ENCODE peak calls at places on chromosomes 11 and 22, in five cellular contexts. G is fibroblast of lung, A is fibroblast of pulmonary artery, Y is right atrium auricular region, J is spleen. V is an unnamed sample.
A peak's percentile ranks its signal among the peaks of the same experiment; 100 is the strongest.

GRCh38 chr22:50544746-50545253 is 899 bp upstream of the KLHDC7B start:
- DNase-seq in G (no peak), A (no peak), Y (no peak), J (peak; percentile 82), V (no peak)

GRCh38 chr11:35364101-35364780 is 55.1 kb downstream of the SLC1A2 start:
- DNase-seq in G (peak; percentile 94), A (peak; percentile 91), Y (peak; percentile 85), J (no peak), V (peak; percentile 82)

GRCh38 chr11:76910620-76911414 is 50.1 kb downstream of the ACER3 start:
- DNase-seq in G (no peak), A (peak; percentile 39), Y (no peak), J (no peak), V (no peak)

GRCh38 chr11:43989162-43989961 is 46.9 kb downstream of the C11orf96 start:
- DNase-seq in G (no peak), A (peak; percentile 34), Y (no peak), J (peak; percentile 60), V (no peak)

GRCh38 chr11:119828011-119828410 is 99.0 kb upstream of the NECTIN1 start:
- DNase-seq in G (no peak), A (no peak), Y (no peak), J (no peak), V (no peak)

GRCh38 chr11:1298695-1299492 is 10.5 kb downstream of the TOLLIP start:
- DNase-seq in G (peak; percentile 46), A (peak; percentile 78), Y (peak; percentile 85), J (peak; percentile 90), V (no peak)

GRCh38 chr11:100752371-100753073 is 65.4 kb downstream of the ARHGAP42 start:
- DNase-seq in G (no peak), A (no peak), Y (no peak), J (no peak), V (no peak)

GRCh38 chr11:116840224-116840745 is 2.9 kb upstream of the APOA1 start:
- DNase-seq in G (no peak), A (peak; percentile 44), Y (no peak), J (peak; percentile 52), V (no peak)

GRCh38 chr22:38754247-38755154 is 1.3 kb downstream of the SUN2 start:
- DNase-seq in G (peak; percentile 73), A (peak; percentile 66), Y (peak; percentile 93), J (no peak), V (no peak)

GRCh38 chr11:119474682-119475596 is 52.0 kb upstream of the THY1 start:
- DNase-seq in G (peak; percentile 82), A (peak; percentile 80), Y (peak; percentile 69), J (no peak), V (no peak)

DNA sequence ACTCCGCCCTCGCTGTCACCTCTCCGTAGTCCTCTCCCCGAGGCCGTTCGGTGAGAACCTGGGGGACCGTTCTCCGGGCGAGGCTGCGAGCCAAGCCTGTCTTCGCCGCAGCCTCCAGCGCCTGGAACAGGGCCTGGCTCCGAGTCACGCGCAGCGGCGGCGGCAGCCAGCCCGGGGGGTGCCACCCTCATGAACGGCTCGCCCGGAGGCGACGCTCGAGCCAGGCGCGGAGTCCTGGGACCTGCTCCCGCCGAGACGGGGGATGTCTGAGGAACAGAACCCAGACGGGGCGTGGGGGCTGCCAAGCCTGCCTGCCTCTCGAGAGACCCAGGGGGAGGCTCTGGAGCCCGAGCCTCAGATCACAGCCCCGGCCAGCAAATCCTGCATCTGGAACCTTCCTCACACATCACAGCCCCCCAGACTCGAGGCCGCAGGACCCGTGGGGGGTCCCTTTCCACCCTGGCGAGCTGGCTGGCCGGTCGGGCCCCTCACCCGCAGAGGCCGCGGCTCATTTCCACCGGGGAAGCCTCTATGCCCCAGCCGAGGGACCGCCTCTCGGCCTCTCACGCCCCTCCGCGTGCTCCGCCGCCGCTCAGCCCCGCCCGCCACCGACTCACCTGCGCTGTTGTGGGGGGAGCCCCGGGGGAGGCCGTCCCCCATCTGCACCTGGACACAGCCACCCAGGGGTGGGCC is 4.1 kb downstream of the SHISA8 start:
- DNase-seq in G (peak; percentile 10), A (no peak), Y (no peak), J (no peak), V (peak; percentile 54)
- H3K4me3 ChIP-seq in G (no peak overlapping the region), A (no peak overlapping the region), Y (peak overlapping the region; percentile 10), J (peak overlapping the region; percentile 43), V (peak overlapping the region; percentile 10)

DNA sequence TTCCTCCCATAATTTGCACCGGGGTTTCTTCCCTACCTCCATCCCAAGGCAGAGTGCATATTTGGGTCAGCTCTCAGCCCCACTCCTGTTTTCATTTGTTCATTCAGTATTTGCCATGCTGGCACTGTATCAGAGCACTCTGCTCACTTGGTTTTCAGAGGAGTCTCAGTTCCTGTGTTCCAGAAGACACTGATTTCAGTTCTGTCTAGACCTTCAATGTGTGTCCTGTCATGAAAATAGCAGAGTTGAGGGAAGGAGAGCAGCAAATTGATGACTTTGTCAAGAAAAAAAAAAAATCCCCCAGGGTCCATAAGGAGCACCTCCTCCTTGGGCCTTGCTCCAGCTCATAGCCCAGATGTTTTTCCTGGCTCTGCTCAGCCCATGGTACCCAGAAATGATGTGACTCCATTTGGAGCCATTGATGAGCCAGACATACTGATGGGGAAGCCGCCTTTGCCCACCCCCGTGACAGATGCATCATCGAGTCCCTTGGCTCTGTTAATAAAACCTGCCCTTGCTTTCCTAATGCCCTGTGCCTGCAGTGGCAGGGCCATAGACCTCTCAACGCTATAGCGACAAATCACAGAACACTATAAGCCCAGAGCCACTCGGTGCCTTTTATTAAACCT is 107.0 kb downstream of the PKNOX2 start:
- DNase-seq in G (no peak), A (no peak), Y (no peak), J (peak; percentile 15), V (no peak)
- TF ChIP-seq CTCF in G (no peak), A (no peak), Y (no peak), J (no peak), V (no peak)

GRCh38 chr11:31804439-31805036 is 6.6 kb downstream of the PAX6 start:
- DNase-seq in G (peak; percentile 53), A (no peak), Y (peak; percentile 54), J (peak; percentile 63), V (no peak)
- H3K4me3 ChIP-seq in G (peak overlapping the region; percentile 4), A (no peak overlapping the region), Y (no peak overlapping the region), J (peak overlapping the region; percentile 10), V (peak overlapping the region; percentile 42)

GRCh38 chr11:125679397-125679796 is 1.2 kb downstream of the ACRV1 start:
- DNase-seq in G (no peak), A (no peak), Y (no peak), J (no peak), V (no peak)
- TF ChIP-seq CTCF in G (no peak), A (peak; percentile 29), Y (no peak), J (no peak), V (peak; percentile 34)

DNA sequence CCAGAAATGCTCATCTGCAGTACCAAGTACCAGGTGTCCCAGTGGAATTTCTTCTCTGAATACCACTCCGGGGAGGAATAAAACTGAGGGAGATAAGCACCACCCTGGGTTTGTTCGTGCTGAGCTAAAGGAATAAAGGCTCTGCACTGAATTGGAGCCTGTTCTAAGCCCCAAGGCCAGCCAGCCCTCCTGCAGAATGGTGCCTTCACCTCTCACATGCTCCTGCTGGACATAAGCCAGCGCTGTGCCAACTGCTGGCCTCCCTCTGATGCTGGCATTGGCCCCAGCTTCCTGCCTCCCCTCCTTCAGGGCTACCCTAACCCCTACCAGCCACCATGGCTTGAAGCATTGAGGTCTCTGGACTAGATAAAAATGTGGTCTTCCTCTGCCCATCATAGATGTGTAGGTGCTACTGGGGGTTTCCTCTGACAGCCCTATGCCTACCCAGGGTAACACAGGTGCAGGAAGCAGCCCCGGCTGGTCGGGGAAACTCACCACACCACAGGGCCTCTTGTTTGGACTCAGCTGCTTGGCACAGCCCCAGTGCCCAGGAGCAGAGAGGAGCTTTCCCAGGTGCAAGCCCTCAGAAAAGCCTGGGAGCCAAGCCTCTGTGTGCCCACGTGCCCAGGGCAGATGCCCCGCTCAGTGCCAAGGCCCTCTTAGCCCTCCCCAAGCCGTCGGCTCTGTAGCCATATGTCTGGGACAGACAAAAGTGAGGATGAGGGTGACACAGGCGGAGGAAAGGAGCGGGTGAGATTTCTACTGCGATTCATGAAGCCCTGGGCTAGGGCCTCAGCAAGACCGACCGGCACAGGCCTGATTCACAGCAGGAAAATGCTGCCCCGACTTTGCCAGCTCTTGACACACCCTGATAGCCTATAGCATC is 34.1 kb upstream of the JAM3 start:
- DNase-seq in G (peak; percentile 22), A (no peak), Y (no peak), J (peak; percentile 74), V (no peak)
- H3K4me3 ChIP-seq in G (no peak overlapping the region), A (no peak overlapping the region), Y (no peak overlapping the region), J (no peak overlapping the region), V (no peak overlapping the region)

DNA sequence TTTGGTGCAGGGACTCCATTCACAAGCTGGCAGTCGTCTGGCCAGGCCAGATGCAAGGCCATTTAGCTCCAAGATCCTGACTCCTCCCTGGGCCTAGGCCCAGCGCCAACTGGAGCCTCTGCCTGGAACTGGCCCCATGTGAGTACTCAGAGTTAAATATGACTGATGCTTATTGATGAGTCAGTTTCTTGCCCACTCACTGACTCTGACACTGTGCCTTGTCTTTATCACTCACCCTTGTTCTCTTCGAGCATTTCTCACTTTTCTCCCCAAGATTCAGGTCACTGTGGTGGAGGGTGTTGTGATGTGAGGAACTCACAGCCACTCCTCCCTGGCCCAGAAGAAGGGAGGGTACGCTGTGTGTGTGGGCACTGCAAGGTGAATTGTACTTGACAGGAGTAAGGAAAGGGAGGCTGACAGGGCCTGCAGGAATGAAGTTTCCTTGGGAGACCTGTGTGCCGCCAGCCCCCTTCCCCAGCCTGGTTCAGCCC is 23.2 kb upstream of the ST3GAL4 start:
- DNase-seq in G (peak; percentile 88), A (peak; percentile 82), Y (peak; percentile 90), J (peak; percentile 74), V (no peak)
- TF ChIP-seq CTCF in G (no peak), A (no peak), Y (no peak), J (no peak), V (peak; percentile 5)

GRCh38 chr22:46547883-46548244 is 10.4 kb upstream of the CELSR1 start:
- DNase-seq in G (peak; percentile 90), A (peak; percentile 83), Y (peak; percentile 89), J (peak; percentile 72), V (peak; percentile 71)
- H3K4me3 ChIP-seq in G (no peak overlapping the region), A (no peak overlapping the region), Y (no peak overlapping the region), J (no peak overlapping the region), V (peak overlapping the region; percentile 15)

GRCh38 chr11:10730151-10730550 is 20.9 kb upstream of the CTR9 start:
- DNase-seq in G (no peak), A (no peak), Y (no peak), J (no peak), V (no peak)

GRCh38 chr11:10728154-10728553 is 22.9 kb upstream of the CTR9 start:
- DNase-seq in G (no peak), A (no peak), Y (no peak), J (no peak), V (no peak)

GRCh38 chr11:10731064-10731680 is 19.9 kb upstream of the CTR9 start:
- DNase-seq in G (peak; percentile 45), A (no peak), Y (no peak), J (no peak), V (no peak)

GRCh38 chr11:10727259-10727851 is 23.7 kb upstream of the CTR9 start:
- DNase-seq in G (peak; percentile 25), A (no peak), Y (no peak), J (no peak), V (no peak)

DNA sequence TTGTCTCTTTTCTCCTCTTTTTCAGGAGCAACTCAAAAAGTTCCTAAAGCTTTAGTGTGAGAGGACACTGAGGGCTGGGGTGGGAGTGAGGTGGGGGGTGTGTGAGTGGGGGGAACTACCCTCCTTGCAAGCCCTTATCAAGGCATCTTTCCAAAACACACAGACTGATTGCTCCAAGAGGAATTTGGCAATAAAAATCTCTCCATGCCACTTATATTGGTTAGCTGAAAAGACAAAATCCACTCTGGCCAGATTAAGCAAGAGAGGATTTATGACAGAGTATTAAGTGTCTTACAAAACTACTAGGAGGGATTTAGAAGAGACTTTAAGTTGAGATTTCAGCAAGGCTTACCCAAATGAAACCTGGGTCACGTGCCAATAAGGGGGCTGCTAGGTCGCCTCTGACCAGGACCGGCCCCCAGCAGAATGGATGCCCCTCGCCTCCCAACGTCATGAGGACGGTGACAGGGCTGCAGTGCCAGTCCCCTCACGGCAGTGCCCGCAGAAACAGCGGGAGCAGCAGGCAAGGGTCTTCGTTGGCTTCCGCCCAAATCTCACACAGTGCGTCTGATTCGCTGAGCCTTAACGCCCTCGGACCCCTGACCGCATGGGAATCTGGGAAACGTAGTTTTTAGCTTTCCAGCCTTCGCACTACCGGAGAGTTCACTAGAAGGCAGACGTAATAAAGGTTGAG is 22.1 kb upstream of the CTR9 start:
- DNase-seq in G (no peak), A (no peak), Y (no peak), J (no peak), V (no peak)
- TF ChIP-seq CTCF in G (no peak), A (no peak), Y (no peak), J (no peak), V (no peak)